ENCODE peak calls at places on chromosome 7, in eight cellular contexts. One of them, this sample, is unnamed.

GRCh38 chr7:19899517-19899916 is 126.1 kb upstream of the TMEM196 start:
- DNase-seq in testis: no peak
- DNase-seq in tibial nerve: no peak
- DNase-seq in esophagus squamous epithelium: no peak
- DNase-seq in H1: no peak
- DNase-seq in lower leg skin: no peak
- DNase-seq in ovary: no peak
- DNase-seq in NB4: no peak
- DNase-seq in this sample: no peak

GRCh38 chr7:157271991-157272324 is 64.8 kb upstream of the DNAJB6 start:
- DNase-seq in testis: peak; percentile 82
- DNase-seq in H1: no peak
- DNase-seq in esophagus squamous epithelium: no peak
- DNase-seq in tibial nerve: peak; percentile 88
- DNase-seq in lower leg skin: peak; percentile 86
- DNase-seq in NB4: peak; percentile 72
- DNase-seq in ovary: peak; percentile 65
- DNase-seq in this sample: peak; percentile 94

GRCh38 chr7:96558530-96558929 is 151.1 kb downstream of the SEM1 start:
- DNase-seq in H1: no peak
- DNase-seq in NB4: no peak
- DNase-seq in ovary: no peak
- DNase-seq in testis: no peak
- DNase-seq in esophagus squamous epithelium: no peak
- DNase-seq in lower leg skin: no peak
- DNase-seq in tibial nerve: no peak
- DNase-seq in this sample: no peak

GRCh38 chr7:50721160-50721559 is 61.5 kb downstream of the GRB10 start:
- DNase-seq in lower leg skin: no peak
- DNase-seq in H1: no peak
- DNase-seq in tibial nerve: no peak
- DNase-seq in testis: no peak
- DNase-seq in NB4: no peak
- DNase-seq in ovary: no peak
- DNase-seq in esophagus squamous epithelium: no peak
- DNase-seq in this sample: peak; percentile 75

GRCh38 chr7:155298288-155298833 is 683 bp downstream of the INSIG1 start:
- DNase-seq in esophagus squamous epithelium: no peak
- DNase-seq in ovary: no peak
- DNase-seq in NB4: peak; percentile 37
- DNase-seq in testis: no peak
- DNase-seq in tibial nerve: no peak
- DNase-seq in H1: no peak
- DNase-seq in lower leg skin: peak; percentile 12
- DNase-seq in this sample: no peak

GRCh38 chr7:41977165-41977651 is 259.8 kb downstream of the GLI3 start:
- DNase-seq in NB4: peak; percentile 70
- DNase-seq in esophagus squamous epithelium: no peak
- DNase-seq in ovary: no peak
- DNase-seq in testis: peak; percentile 43
- DNase-seq in tibial nerve: peak; percentile 36
- DNase-seq in H1: peak; percentile 55
- DNase-seq in lower leg skin: no peak
- DNase-seq in this sample: no peak

GRCh38 chr7:121960678-121961461 is 87.9 kb downstream of the PTPRZ1 start:
- DNase-seq in ovary: no peak
- DNase-seq in lower leg skin: no peak
- DNase-seq in tibial nerve: no peak
- DNase-seq in testis: no peak
- DNase-seq in H1: no peak
- DNase-seq in esophagus squamous epithelium: no peak
- DNase-seq in NB4: no peak
- DNase-seq in this sample: no peak

GRCh38 chr7:29485376-29486190 is 78.1 kb upstream of the PRR15 start:
- DNase-seq in testis: no peak
- DNase-seq in esophagus squamous epithelium: no peak
- DNase-seq in lower leg skin: no peak
- DNase-seq in tibial nerve: no peak
- DNase-seq in H1: no peak
- DNase-seq in ovary: no peak
- DNase-seq in NB4: no peak
- DNase-seq in this sample: no peak

GRCh38 chr7:50364645-50365044 is 60.1 kb downstream of the IKZF1 start:
- DNase-seq in testis: no peak
- DNase-seq in ovary: no peak
- DNase-seq in tibial nerve: no peak
- DNase-seq in NB4: no peak
- DNase-seq in H1: no peak
- DNase-seq in esophagus squamous epithelium: no peak
- DNase-seq in lower leg skin: no peak
- DNase-seq in this sample: no peak

DNA sequence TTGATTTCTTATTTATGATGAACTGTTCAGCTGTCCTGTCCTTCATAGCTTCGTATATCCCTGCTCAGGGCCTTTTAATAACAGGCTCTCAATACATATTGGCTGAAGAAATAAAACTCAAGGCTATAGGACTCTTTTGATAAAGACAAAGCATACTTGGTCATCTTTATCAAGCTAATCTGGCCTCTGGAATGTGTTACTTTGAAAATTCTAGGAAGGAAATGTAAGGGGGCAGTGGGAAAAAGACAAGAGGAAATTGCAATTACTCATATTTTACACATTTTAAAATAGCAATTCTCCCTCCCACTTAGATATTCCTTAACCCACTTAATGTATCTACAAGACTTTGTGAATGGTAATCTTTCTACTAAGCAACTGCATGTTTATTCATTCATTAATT is 94.3 kb downstream of the OSBPL3 start:
- DNase-seq in ovary: no peak
- DNase-seq in H1: no peak
- DNase-seq in NB4: no peak
- DNase-seq in tibial nerve: no peak
- DNase-seq in testis: no peak
- DNase-seq in esophagus squamous epithelium: no peak
- DNase-seq in lower leg skin: no peak
- DNase-seq in this sample: no peak
- H3K4me3 ChIP-seq in ovary: no peak overlapping the region
- H3K4me3 ChIP-seq in H1: no peak overlapping the region
- H3K4me3 ChIP-seq in NB4: no peak overlapping the region
- H3K4me3 ChIP-seq in tibial nerve: no peak overlapping the region
- H3K4me3 ChIP-seq in testis: no peak overlapping the region
- H3K4me3 ChIP-seq in esophagus squamous epithelium: no peak overlapping the region
- H3K4me3 ChIP-seq in lower leg skin: no peak overlapping the region
- H3K4me3 ChIP-seq in this sample: no peak overlapping the region

GRCh38 chr7:123748734-123749536 is at the start of gene WASL:
- DNase-seq in lower leg skin: peak; percentile 85
- DNase-seq in H1: peak; percentile 95
- DNase-seq in esophagus squamous epithelium: peak; percentile 51
- DNase-seq in ovary: peak; percentile 95
- DNase-seq in NB4: peak; percentile 98
- DNase-seq in testis: peak; percentile 94
- DNase-seq in tibial nerve: peak; percentile 87
- DNase-seq in this sample: peak; percentile 96
- TF ChIP-seq POLR2A in lower leg skin: no peak
- TF ChIP-seq POLR2A in H1: peak; percentile 99
- TF ChIP-seq POLR2A in esophagus squamous epithelium: peak; percentile 96
- TF ChIP-seq POLR2A in ovary: peak; percentile 88
- TF ChIP-seq POLR2A in NB4: peak; percentile 94
- TF ChIP-seq POLR2A in testis: peak; percentile 86
- TF ChIP-seq POLR2A in tibial nerve: peak; percentile 78
- TF ChIP-seq POLR2A in this sample: peak; percentile 92

GRCh38 chr7:24102988-24103387 is 181.0 kb upstream of the NPY start:
- DNase-seq in ovary: no peak
- DNase-seq in H1: no peak
- DNase-seq in esophagus squamous epithelium: no peak
- DNase-seq in testis: no peak
- DNase-seq in NB4: no peak
- DNase-seq in lower leg skin: no peak
- DNase-seq in tibial nerve: no peak
- DNase-seq in this sample: no peak

GRCh38 chr7:24113506-24113905 is 170.5 kb upstream of the NPY start:
- DNase-seq in esophagus squamous epithelium: no peak
- DNase-seq in ovary: no peak
- DNase-seq in NB4: no peak
- DNase-seq in testis: no peak
- DNase-seq in lower leg skin: no peak
- DNase-seq in tibial nerve: no peak
- DNase-seq in H1: no peak
- DNase-seq in this sample: no peak

DNA sequence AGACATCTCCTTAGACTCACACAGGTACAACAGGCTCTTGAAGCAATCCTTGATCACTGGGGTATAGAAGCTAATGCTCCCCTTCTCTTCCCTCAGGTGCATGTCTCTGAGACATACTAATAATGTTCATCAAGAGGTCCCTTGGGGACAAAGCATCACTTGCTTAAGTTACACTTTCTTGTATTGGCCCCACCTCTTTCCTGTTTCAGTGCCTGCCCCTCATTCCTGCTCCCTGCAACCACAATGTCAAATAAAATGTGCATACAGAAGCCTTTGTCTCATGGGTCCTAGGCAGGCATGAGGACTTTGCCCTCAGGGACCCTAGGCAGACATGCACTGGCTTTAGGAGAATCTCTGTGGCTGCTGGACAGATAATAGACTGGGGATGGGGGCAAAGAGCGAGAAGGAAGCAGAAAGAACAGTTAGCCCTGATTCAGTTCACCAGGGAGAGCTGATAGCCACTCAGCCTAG is 175.0 kb upstream of the NPY start:
- DNase-seq in NB4: no peak
- DNase-seq in testis: no peak
- DNase-seq in H1: no peak
- DNase-seq in ovary: no peak
- DNase-seq in lower leg skin: no peak
- DNase-seq in tibial nerve: no peak
- DNase-seq in esophagus squamous epithelium: no peak
- DNase-seq in this sample: no peak
- H3K4me3 ChIP-seq in NB4: no peak overlapping the region
- H3K4me3 ChIP-seq in testis: no peak overlapping the region
- H3K4me3 ChIP-seq in H1: no peak overlapping the region
- H3K4me3 ChIP-seq in ovary: no peak overlapping the region
- H3K4me3 ChIP-seq in lower leg skin: no peak overlapping the region
- H3K4me3 ChIP-seq in tibial nerve: no peak overlapping the region
- H3K4me3 ChIP-seq in esophagus squamous epithelium: no peak overlapping the region
- H3K4me3 ChIP-seq in this sample: no peak overlapping the region

GRCh38 chr7:150737265-150738055 is at the start of gene GIMAP5:
- DNase-seq in H1: no peak
- DNase-seq in tibial nerve: no peak
- DNase-seq in NB4: no peak
- DNase-seq in testis: no peak
- DNase-seq in esophagus squamous epithelium: no peak
- DNase-seq in lower leg skin: no peak
- DNase-seq in ovary: no peak
- DNase-seq in this sample: no peak
- TF ChIP-seq POLR2A in H1: no peak
- TF ChIP-seq POLR2A in tibial nerve: no peak
- TF ChIP-seq POLR2A in NB4: no peak
- TF ChIP-seq POLR2A in testis: no peak
- TF ChIP-seq POLR2A in esophagus squamous epithelium: peak; percentile 58
- TF ChIP-seq POLR2A in lower leg skin: no peak
- TF ChIP-seq POLR2A in ovary: no peak
- TF ChIP-seq POLR2A in this sample: no peak